ENCODE peak calls at places on chromosomes 13 and 19, in four cellular contexts. M, B, X and A are unnamed samples.

GRCh38 chr13:31605076-31605858 is 134.1 kb upstream of the RXFP2 start:
- DNase-seq in M (no peak), B (no peak), X (no peak), A (no peak)

GRCh38 chr19:10554760-10555612 is 10.8 kb downstream of the KRI1 start:
- DNase-seq in M (no peak), B (no peak), X (no peak), A (no peak)

GRCh38 chr19:49712397-49712859 is 21.5 kb downstream of the CPT1C start:
- DNase-seq in M (peak; percentile 14), B (no peak), X (peak; percentile 1), A (peak; percentile 94)

GRCh38 chr19:16594681-16595091 is 22.5 kb upstream of the SLC35E1 start:
- DNase-seq in M (no peak), B (no peak), X (no peak), A (no peak)

GRCh38 chr13:31860002-31860401 is 120.7 kb downstream of the RXFP2 start:
- DNase-seq in M (no peak), B (no peak), X (no peak), A (no peak)

GRCh38 chr13:40116008-40116407 is 460.5 kb downstream of the COG6 start:
- DNase-seq in M (peak; percentile 34), B (peak; percentile 96), X (peak; percentile 40), A (peak; percentile 96)

GRCh38 chr13:75635101-75635620 is 969 bp upstream of the LMO7 start:
- DNase-seq in M (peak; percentile 5), B (no peak), X (no peak), A (peak; percentile 47)

GRCh38 chr13:79805317-79805716 is 324.4 kb downstream of the NDFIP2 start:
- DNase-seq in M (no peak), B (no peak), X (no peak), A (no peak)

GRCh38 chr19:1066748-1067340 is at the start of gene ARHGAP45:
- DNase-seq in M (no peak), B (no peak), X (no peak), A (no peak)

GRCh38 chr19:43634877-43635560 is 4.6 kb downstream of the CADM4 start:
- DNase-seq in M (no peak), B (peak; percentile 3), X (no peak), A (peak; percentile 18)

GRCh38 chr13:80337706-80338105 is 3.2 kb downstream of the SPRY2 start:
- DNase-seq in M (no peak), B (no peak), X (no peak), A (peak; percentile 44)

GRCh38 chr19:5358173-5358800 is 17.7 kb upstream of the PTPRS start:
- DNase-seq in M (no peak), B (no peak), X (peak; percentile 17), A (no peak)

GRCh38 chr13:98182153-98182552 is 5.1 kb upstream of the RNF113B start:
- DNase-seq in M (no peak), B (no peak), X (no peak), A (no peak)

GRCh38 chr19:56261145-56261544 is 11.4 kb upstream of the EDDM13 start:
- DNase-seq in M (no peak), B (no peak), X (no peak), A (no peak)

GRCh38 chr19:14347999-14348889 is 33.0 kb upstream of the ADGRE5 start:
- DNase-seq in M (peak; percentile 43), B (no peak), X (no peak), A (peak; percentile 49)

GRCh38 chr13:43298799-43299198 is 275.4 kb downstream of the DNAJC15 start:
- DNase-seq in M (no peak), B (no peak), X (no peak), A (no peak)

GRCh38 chr19:524062-524674 is 7.4 kb upstream of the CDC34 start:
- DNase-seq in M (no peak), B (peak; percentile 24), X (peak; percentile 49), A (peak; percentile 68)

GRCh38 chr13:93375491-93375890 is 148.9 kb downstream of the GPC6 start:
- DNase-seq in M (no peak), B (no peak), X (no peak), A (no peak)

GRCh38 chr13:97366172-97366688 is 67.7 kb upstream of the RAP2A start:
- DNase-seq in M (no peak), B (no peak), X (no peak), A (no peak)

DNA sequence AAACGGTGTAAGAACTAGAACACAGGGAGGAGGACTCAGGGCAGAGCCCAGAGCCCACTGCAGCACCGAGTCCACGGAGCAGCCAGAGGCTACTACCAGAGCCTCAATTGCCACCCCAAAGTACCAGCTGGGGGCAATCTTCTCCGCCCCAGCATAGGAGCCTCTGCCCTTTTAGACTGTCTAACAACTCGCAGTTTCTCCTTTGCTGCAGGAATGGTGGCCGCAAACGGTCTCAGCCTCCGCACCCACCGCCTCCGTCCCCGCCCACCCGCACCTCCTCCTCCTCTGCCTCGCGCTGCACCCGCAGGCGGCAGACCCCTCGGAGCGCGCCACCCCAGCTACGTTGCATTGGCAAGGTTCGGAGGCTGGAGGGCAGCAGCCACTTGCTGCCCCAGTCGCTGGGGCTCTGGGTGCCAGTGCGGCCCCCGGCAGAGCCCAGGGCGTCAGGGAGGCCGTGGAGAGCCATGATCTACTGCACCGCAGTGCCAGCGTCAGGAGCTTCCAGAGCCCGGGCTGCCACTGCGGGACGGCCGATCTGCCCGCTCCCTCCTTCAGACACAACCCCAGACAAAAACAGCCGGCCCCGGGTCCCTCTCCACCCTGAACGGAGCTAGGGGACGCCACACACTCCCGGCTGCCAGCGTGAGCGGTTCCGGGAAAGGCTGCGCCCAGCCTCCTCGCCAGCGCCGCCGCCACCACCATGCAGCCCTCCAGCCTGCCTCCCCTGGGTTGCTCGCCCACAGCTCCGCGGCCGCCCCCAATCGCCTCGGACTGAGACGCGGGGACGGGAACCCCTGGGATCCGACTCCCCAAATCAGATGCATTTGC is 1.8 kb downstream of the FGF14 start:
- DNase-seq in M (no peak), B (no peak), X (no peak), A (no peak)
- TF ChIP-seq CTCF in M (no peak), B (peak; percentile 23), X (no peak), A (no peak)

DNA sequence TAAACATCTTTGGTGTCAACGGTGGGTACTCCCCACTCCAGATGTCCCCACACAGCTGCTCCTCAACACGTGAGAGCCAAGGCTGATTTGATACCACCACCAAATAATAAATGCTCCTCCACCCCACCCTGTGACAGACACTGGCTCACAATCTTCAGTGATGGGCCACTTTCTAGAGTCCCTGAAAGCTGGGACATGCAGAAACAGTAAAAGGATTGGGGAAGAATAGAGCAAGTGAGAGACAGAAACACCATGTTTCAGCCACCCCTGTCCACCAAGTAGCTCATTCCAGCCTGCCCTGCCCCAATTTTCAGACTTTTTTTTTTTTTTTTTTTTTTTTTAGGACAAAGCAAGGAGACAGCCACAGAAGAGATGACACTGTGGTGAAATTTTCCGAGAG is 1.6 kb downstream of the SLC46A3 start:
- DNase-seq in M (no peak), B (no peak), X (no peak), A (peak; percentile 32)
- H3K4me3 ChIP-seq in M (no peak overlapping the region), B (peak overlapping the region; percentile 84), X (no peak overlapping the region), A (peak overlapping the region; percentile 83)

GRCh38 chr19:3545669-3546034 is 6.7 kb downstream of the TEKTIP1 start:
- DNase-seq in M (no peak), B (no peak), X (no peak), A (no peak)

GRCh38 chr19:3547767-3548282 is 8.9 kb downstream of the TEKTIP1 start:
- DNase-seq in M (no peak), B (no peak), X (no peak), A (no peak)

GRCh38 chr19:3548594-3548993 is 8.8 kb downstream of the MFSD12 start:
- DNase-seq in M (no peak), B (no peak), X (no peak), A (no peak)

GRCh38 chr19:3546119-3546518 is 7.1 kb downstream of the TEKTIP1 start:
- DNase-seq in M (no peak), B (no peak), X (no peak), A (no peak)

DNA sequence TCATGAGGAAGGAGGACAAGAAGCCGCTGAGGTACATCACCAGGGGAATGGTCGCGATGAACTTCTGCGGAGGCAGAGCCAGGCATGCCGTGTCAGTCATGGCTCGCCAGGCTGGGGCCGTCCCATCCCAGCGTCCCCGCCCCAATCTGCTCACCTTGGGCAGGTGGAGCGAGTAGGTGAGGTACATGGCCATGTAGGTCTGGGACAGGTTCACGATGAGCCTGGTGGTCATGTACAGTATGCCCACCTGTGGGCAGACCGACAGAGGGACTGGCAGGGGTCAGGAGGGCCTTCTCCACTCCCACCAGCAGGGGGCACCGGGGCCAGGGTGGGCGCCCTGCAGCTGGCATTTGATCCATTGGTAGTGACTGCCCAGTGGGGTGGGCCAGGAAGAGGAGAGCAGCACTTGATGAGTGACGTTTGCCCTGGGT is 8.3 kb downstream of the TEKTIP1 start:
- DNase-seq in M (no peak), B (no peak), X (no peak), A (no peak)
- TF ChIP-seq CTCF in M (peak; percentile 7), B (peak; percentile 80), X (peak; percentile 56), A (peak; percentile 63)

DNA sequence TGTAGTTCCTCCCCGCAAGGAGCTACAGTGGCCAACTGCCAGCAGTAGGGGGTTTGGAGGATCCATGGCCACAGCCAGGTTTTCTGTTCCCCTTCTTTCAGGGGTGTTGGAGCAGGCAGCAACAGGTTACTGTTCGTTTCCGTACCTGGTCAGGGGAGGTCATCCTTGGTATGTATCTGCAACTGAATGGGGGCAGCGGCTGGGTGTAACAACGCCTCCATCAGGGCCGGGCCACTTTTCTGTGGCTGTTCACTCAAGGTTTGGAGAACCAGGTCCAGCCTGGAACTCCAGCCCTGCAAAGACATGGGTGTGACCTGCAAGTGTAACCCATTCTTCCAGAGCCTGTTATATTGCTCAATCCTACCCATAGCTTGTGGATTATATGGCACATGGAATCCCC is 732.3 kb upstream of the MIR17HG start:
- DNase-seq in M (no peak), B (no peak), X (no peak), A (no peak)
- H3K4me3 ChIP-seq in M (no peak overlapping the region), B (no peak overlapping the region), X (no peak overlapping the region), A (no peak overlapping the region)

DNA sequence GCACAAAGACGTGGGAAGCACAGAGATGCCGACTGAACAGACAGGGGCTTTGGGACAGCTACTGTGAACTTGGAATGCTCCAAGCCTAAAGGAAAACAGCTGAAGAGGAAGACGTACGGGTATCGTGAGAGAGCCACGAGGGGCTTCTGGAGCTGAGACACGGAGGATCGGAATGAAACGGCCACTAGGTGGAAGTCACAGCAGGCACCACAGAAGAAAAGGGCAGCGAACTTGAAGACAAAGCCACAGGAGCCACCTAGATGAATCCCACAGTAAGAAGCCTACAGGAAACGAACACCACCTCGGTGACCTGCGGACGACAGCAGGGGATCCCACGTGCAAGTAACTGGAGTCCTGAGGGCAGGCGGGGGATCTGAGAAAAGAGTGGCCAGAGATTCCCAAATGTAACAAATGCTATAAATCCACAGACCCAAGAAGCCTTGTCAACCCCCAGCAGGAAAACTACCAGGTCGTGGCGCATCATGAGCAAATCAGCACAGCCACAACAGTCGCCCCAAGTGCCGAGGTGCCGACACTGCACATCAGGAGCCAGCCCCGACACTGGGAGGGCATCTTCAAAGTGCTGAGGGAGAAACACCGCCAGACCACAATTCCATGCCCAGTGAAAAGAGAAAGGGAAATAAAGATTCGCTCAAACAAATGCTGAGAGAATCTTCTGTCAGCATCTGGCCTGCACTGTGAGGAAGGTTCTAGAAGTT is 39.3 kb upstream of the ISYNA1 start:
- DNase-seq in M (no peak), B (no peak), X (no peak), A (no peak)
- TF ChIP-seq CTCF in M (no peak), B (peak; percentile 48), X (peak; percentile 13), A (peak; percentile 38)